ENCODE peak calls at places on chromosome 11, in seven cellular contexts. One of them, this sample, is unnamed.

GRCh38 chr11:33062137-33062536 is 22.8 kb downstream of the TCP11L1 start:
- DNase-seq in stimulated activated CD8-positive, alpha-beta memory T cell treated with anti-CD3 and anti-CD28 coated beads, Interleukin-12 subunit alpha, Interleukin-12 subunit beta, amount 100 ng/mL, for 1 hour: no peak
- DNase-seq in colonic mucosa: no peak
- DNase-seq in NCI-H1092 treated with DMSO at 0.1 percent for 48 hours: no peak
- DNase-seq in stimulated activated CD4-positive, alpha-beta T cell treated with anti-CD3 and anti-CD28 coated beads, TNF-alpha, amount 100 ng/mL, for 1 hour: no peak
- DNase-seq in Calu3: no peak
- DNase-seq in T47D: no peak
- DNase-seq in this sample: no peak

GRCh38 chr11:76698321-76699043 is 27.9 kb upstream of the LRRC32 start:
- DNase-seq in T47D: peak
- DNase-seq in stimulated activated CD8-positive, alpha-beta memory T cell treated with anti-CD3 and anti-CD28 coated beads, Interleukin-12 subunit alpha, Interleukin-12 subunit beta, amount 100 ng/mL, for 1 hour: no peak
- DNase-seq in stimulated activated CD4-positive, alpha-beta T cell treated with anti-CD3 and anti-CD28 coated beads, TNF-alpha, amount 100 ng/mL, for 1 hour: no peak
- DNase-seq in colonic mucosa: no peak
- DNase-seq in Calu3: no peak
- DNase-seq in NCI-H1092 treated with DMSO at 0.1 percent for 48 hours: no peak
- DNase-seq in this sample: no peak

GRCh38 chr11:67524480-67524808 is 1.2 kb upstream of the CABP2 start:
- DNase-seq in stimulated activated CD8-positive, alpha-beta memory T cell treated with anti-CD3 and anti-CD28 coated beads, Interleukin-12 subunit alpha, Interleukin-12 subunit beta, amount 100 ng/mL, for 1 hour: no peak
- DNase-seq in colonic mucosa: no peak
- DNase-seq in Calu3: no peak
- DNase-seq in stimulated activated CD4-positive, alpha-beta T cell treated with anti-CD3 and anti-CD28 coated beads, TNF-alpha, amount 100 ng/mL, for 1 hour: no peak
- DNase-seq in NCI-H1092 treated with DMSO at 0.1 percent for 48 hours: no peak
- DNase-seq in T47D: no peak
- DNase-seq in this sample: no peak

GRCh38 chr11:35272391-35272821 is 133.4 kb downstream of the CD44 start:
- DNase-seq in Calu3: no peak
- DNase-seq in colonic mucosa: no peak
- DNase-seq in T47D: no peak
- DNase-seq in stimulated activated CD8-positive, alpha-beta memory T cell treated with anti-CD3 and anti-CD28 coated beads, Interleukin-12 subunit alpha, Interleukin-12 subunit beta, amount 100 ng/mL, for 1 hour: peak
- DNase-seq in stimulated activated CD4-positive, alpha-beta T cell treated with anti-CD3 and anti-CD28 coated beads, TNF-alpha, amount 100 ng/mL, for 1 hour: no peak
- DNase-seq in NCI-H1092 treated with DMSO at 0.1 percent for 48 hours: no peak
- DNase-seq in this sample: no peak

GRCh38 chr11:17386331-17387084 is 2.0 kb downstream of the KCNJ11 start:
- DNase-seq in Calu3: peak
- DNase-seq in stimulated activated CD8-positive, alpha-beta memory T cell treated with anti-CD3 and anti-CD28 coated beads, Interleukin-12 subunit alpha, Interleukin-12 subunit beta, amount 100 ng/mL, for 1 hour: no peak
- DNase-seq in stimulated activated CD4-positive, alpha-beta T cell treated with anti-CD3 and anti-CD28 coated beads, TNF-alpha, amount 100 ng/mL, for 1 hour: no peak
- DNase-seq in T47D: peak
- DNase-seq in NCI-H1092 treated with DMSO at 0.1 percent for 48 hours: peak
- DNase-seq in colonic mucosa: peak
- DNase-seq in this sample: no peak

GRCh38 chr11:10906521-10906920 is 48.7 kb upstream of the ZBED5 start:
- DNase-seq in T47D: peak
- DNase-seq in colonic mucosa: no peak
- DNase-seq in NCI-H1092 treated with DMSO at 0.1 percent for 48 hours: no peak
- DNase-seq in stimulated activated CD8-positive, alpha-beta memory T cell treated with anti-CD3 and anti-CD28 coated beads, Interleukin-12 subunit alpha, Interleukin-12 subunit beta, amount 100 ng/mL, for 1 hour: no peak
- DNase-seq in Calu3: no peak
- DNase-seq in stimulated activated CD4-positive, alpha-beta T cell treated with anti-CD3 and anti-CD28 coated beads, TNF-alpha, amount 100 ng/mL, for 1 hour: no peak
- DNase-seq in this sample: no peak

GRCh38 chr11:93225642-93226041 is 27.9 kb upstream of the SLC36A4 start:
- DNase-seq in stimulated activated CD4-positive, alpha-beta T cell treated with anti-CD3 and anti-CD28 coated beads, TNF-alpha, amount 100 ng/mL, for 1 hour: no peak
- DNase-seq in NCI-H1092 treated with DMSO at 0.1 percent for 48 hours: peak
- DNase-seq in T47D: peak
- DNase-seq in stimulated activated CD8-positive, alpha-beta memory T cell treated with anti-CD3 and anti-CD28 coated beads, Interleukin-12 subunit alpha, Interleukin-12 subunit beta, amount 100 ng/mL, for 1 hour: no peak
- DNase-seq in colonic mucosa: no peak
- DNase-seq in Calu3: no peak
- DNase-seq in this sample: no peak

GRCh38 chr11:12266943-12267342 is 110.4 kb upstream of the PARVA start:
- DNase-seq in stimulated activated CD8-positive, alpha-beta memory T cell treated with anti-CD3 and anti-CD28 coated beads, Interleukin-12 subunit alpha, Interleukin-12 subunit beta, amount 100 ng/mL, for 1 hour: no peak
- DNase-seq in stimulated activated CD4-positive, alpha-beta T cell treated with anti-CD3 and anti-CD28 coated beads, TNF-alpha, amount 100 ng/mL, for 1 hour: no peak
- DNase-seq in NCI-H1092 treated with DMSO at 0.1 percent for 48 hours: no peak
- DNase-seq in T47D: no peak
- DNase-seq in colonic mucosa: no peak
- DNase-seq in Calu3: no peak
- DNase-seq in this sample: no peak

GRCh38 chr11:45045692-45046471 is 95.2 kb upstream of the TP53I11 start:
- DNase-seq in NCI-H1092 treated with DMSO at 0.1 percent for 48 hours: no peak
- DNase-seq in stimulated activated CD4-positive, alpha-beta T cell treated with anti-CD3 and anti-CD28 coated beads, TNF-alpha, amount 100 ng/mL, for 1 hour: no peak
- DNase-seq in colonic mucosa: no peak
- DNase-seq in T47D: peak
- DNase-seq in stimulated activated CD8-positive, alpha-beta memory T cell treated with anti-CD3 and anti-CD28 coated beads, Interleukin-12 subunit alpha, Interleukin-12 subunit beta, amount 100 ng/mL, for 1 hour: no peak
- DNase-seq in Calu3: peak
- DNase-seq in this sample: no peak

GRCh38 chr11:119730789-119731386 is 1.9 kb upstream of the NECTIN1 start:
- DNase-seq in NCI-H1092 treated with DMSO at 0.1 percent for 48 hours: no peak
- DNase-seq in stimulated activated CD8-positive, alpha-beta memory T cell treated with anti-CD3 and anti-CD28 coated beads, Interleukin-12 subunit alpha, Interleukin-12 subunit beta, amount 100 ng/mL, for 1 hour: no peak
- DNase-seq in colonic mucosa: no peak
- DNase-seq in Calu3: no peak
- DNase-seq in stimulated activated CD4-positive, alpha-beta T cell treated with anti-CD3 and anti-CD28 coated beads, TNF-alpha, amount 100 ng/mL, for 1 hour: no peak
- DNase-seq in T47D: no peak
- DNase-seq in this sample: no peak

GRCh38 chr11:26244207-26244606 is 87.7 kb upstream of the ANO3 start:
- DNase-seq in Calu3: no peak
- DNase-seq in colonic mucosa: no peak
- DNase-seq in T47D: no peak
- DNase-seq in stimulated activated CD4-positive, alpha-beta T cell treated with anti-CD3 and anti-CD28 coated beads, TNF-alpha, amount 100 ng/mL, for 1 hour: no peak
- DNase-seq in NCI-H1092 treated with DMSO at 0.1 percent for 48 hours: no peak
- DNase-seq in stimulated activated CD8-positive, alpha-beta memory T cell treated with anti-CD3 and anti-CD28 coated beads, Interleukin-12 subunit alpha, Interleukin-12 subunit beta, amount 100 ng/mL, for 1 hour: no peak
- DNase-seq in this sample: no peak

GRCh38 chr11:64638829-64639228 is 47.8 kb downstream of the SLC22A12 start:
- DNase-seq in stimulated activated CD4-positive, alpha-beta T cell treated with anti-CD3 and anti-CD28 coated beads, TNF-alpha, amount 100 ng/mL, for 1 hour: no peak
- DNase-seq in stimulated activated CD8-positive, alpha-beta memory T cell treated with anti-CD3 and anti-CD28 coated beads, Interleukin-12 subunit alpha, Interleukin-12 subunit beta, amount 100 ng/mL, for 1 hour: no peak
- DNase-seq in colonic mucosa: no peak
- DNase-seq in T47D: no peak
- DNase-seq in Calu3: no peak
- DNase-seq in NCI-H1092 treated with DMSO at 0.1 percent for 48 hours: no peak
- DNase-seq in this sample: no peak

GRCh38 chr11:37946155-37946766 is 1348.2 kb upstream of the RAG2 start:
- DNase-seq in T47D: peak
- DNase-seq in Calu3: peak
- DNase-seq in NCI-H1092 treated with DMSO at 0.1 percent for 48 hours: no peak
- DNase-seq in stimulated activated CD4-positive, alpha-beta T cell treated with anti-CD3 and anti-CD28 coated beads, TNF-alpha, amount 100 ng/mL, for 1 hour: no peak
- DNase-seq in colonic mucosa: peak
- DNase-seq in stimulated activated CD8-positive, alpha-beta memory T cell treated with anti-CD3 and anti-CD28 coated beads, Interleukin-12 subunit alpha, Interleukin-12 subunit beta, amount 100 ng/mL, for 1 hour: no peak
- DNase-seq in this sample: no peak

GRCh38 chr11:103542851-103543250 is 433.6 kb downstream of the DYNC2H1 start:
- DNase-seq in Calu3: no peak
- DNase-seq in NCI-H1092 treated with DMSO at 0.1 percent for 48 hours: no peak
- DNase-seq in stimulated activated CD4-positive, alpha-beta T cell treated with anti-CD3 and anti-CD28 coated beads, TNF-alpha, amount 100 ng/mL, for 1 hour: no peak
- DNase-seq in stimulated activated CD8-positive, alpha-beta memory T cell treated with anti-CD3 and anti-CD28 coated beads, Interleukin-12 subunit alpha, Interleukin-12 subunit beta, amount 100 ng/mL, for 1 hour: no peak
- DNase-seq in colonic mucosa: no peak
- DNase-seq in T47D: no peak
- DNase-seq in this sample: no peak

GRCh38 chr11:62922653-62923371 is 1.6 kb upstream of the CHRM1 start:
- DNase-seq in stimulated activated CD8-positive, alpha-beta memory T cell treated with anti-CD3 and anti-CD28 coated beads, Interleukin-12 subunit alpha, Interleukin-12 subunit beta, amount 100 ng/mL, for 1 hour: no peak
- DNase-seq in NCI-H1092 treated with DMSO at 0.1 percent for 48 hours: no peak
- DNase-seq in colonic mucosa: no peak
- DNase-seq in stimulated activated CD4-positive, alpha-beta T cell treated with anti-CD3 and anti-CD28 coated beads, TNF-alpha, amount 100 ng/mL, for 1 hour: no peak
- DNase-seq in T47D: peak
- DNase-seq in Calu3: no peak
- DNase-seq in this sample: no peak

GRCh38 chr11:73395297-73396208 is 19.4 kb downstream of the RELT start:
- DNase-seq in Calu3: no peak
- DNase-seq in NCI-H1092 treated with DMSO at 0.1 percent for 48 hours: no peak
- DNase-seq in stimulated activated CD4-positive, alpha-beta T cell treated with anti-CD3 and anti-CD28 coated beads, TNF-alpha, amount 100 ng/mL, for 1 hour: no peak
- DNase-seq in T47D: no peak
- DNase-seq in colonic mucosa: no peak
- DNase-seq in stimulated activated CD8-positive, alpha-beta memory T cell treated with anti-CD3 and anti-CD28 coated beads, Interleukin-12 subunit alpha, Interleukin-12 subunit beta, amount 100 ng/mL, for 1 hour: no peak
- DNase-seq in this sample: no peak

GRCh38 chr11:15720460-15720859 is 605.7 kb downstream of the INSC start:
- DNase-seq in stimulated activated CD8-positive, alpha-beta memory T cell treated with anti-CD3 and anti-CD28 coated beads, Interleukin-12 subunit alpha, Interleukin-12 subunit beta, amount 100 ng/mL, for 1 hour: no peak
- DNase-seq in T47D: no peak
- DNase-seq in stimulated activated CD4-positive, alpha-beta T cell treated with anti-CD3 and anti-CD28 coated beads, TNF-alpha, amount 100 ng/mL, for 1 hour: no peak
- DNase-seq in Calu3: no peak
- DNase-seq in colonic mucosa: no peak
- DNase-seq in NCI-H1092 treated with DMSO at 0.1 percent for 48 hours: no peak
- DNase-seq in this sample: no peak

GRCh38 chr11:18066626-18067025 is 20.6 kb upstream of the TPH1 start:
- DNase-seq in Calu3: no peak
- DNase-seq in T47D: no peak
- DNase-seq in NCI-H1092 treated with DMSO at 0.1 percent for 48 hours: no peak
- DNase-seq in stimulated activated CD4-positive, alpha-beta T cell treated with anti-CD3 and anti-CD28 coated beads, TNF-alpha, amount 100 ng/mL, for 1 hour: no peak
- DNase-seq in stimulated activated CD8-positive, alpha-beta memory T cell treated with anti-CD3 and anti-CD28 coated beads, Interleukin-12 subunit alpha, Interleukin-12 subunit beta, amount 100 ng/mL, for 1 hour: no peak
- DNase-seq in colonic mucosa: no peak
- DNase-seq in this sample: no peak

GRCh38 chr11:72039108-72039850 is 40.6 kb downstream of the IL18BP start:
- DNase-seq in colonic mucosa: peak
- DNase-seq in stimulated activated CD4-positive, alpha-beta T cell treated with anti-CD3 and anti-CD28 coated beads, TNF-alpha, amount 100 ng/mL, for 1 hour: no peak
- DNase-seq in NCI-H1092 treated with DMSO at 0.1 percent for 48 hours: no peak
- DNase-seq in stimulated activated CD8-positive, alpha-beta memory T cell treated with anti-CD3 and anti-CD28 coated beads, Interleukin-12 subunit alpha, Interleukin-12 subunit beta, amount 100 ng/mL, for 1 hour: no peak
- DNase-seq in Calu3: no peak
- DNase-seq in T47D: no peak
- DNase-seq in this sample: peak

GRCh38 chr11:61120865-61121831 is 18.9 kb downstream of the CD5 start:
- DNase-seq in stimulated activated CD8-positive, alpha-beta memory T cell treated with anti-CD3 and anti-CD28 coated beads, Interleukin-12 subunit alpha, Interleukin-12 subunit beta, amount 100 ng/mL, for 1 hour: peak
- DNase-seq in NCI-H1092 treated with DMSO at 0.1 percent for 48 hours: no peak
- DNase-seq in T47D: no peak
- DNase-seq in stimulated activated CD4-positive, alpha-beta T cell treated with anti-CD3 and anti-CD28 coated beads, TNF-alpha, amount 100 ng/mL, for 1 hour: no peak
- DNase-seq in Calu3: no peak
- DNase-seq in colonic mucosa: peak
- DNase-seq in this sample: no peak

GRCh38 chr11:112520293-112520692 is 259.6 kb upstream of the PLET1 start:
- DNase-seq in stimulated activated CD4-positive, alpha-beta T cell treated with anti-CD3 and anti-CD28 coated beads, TNF-alpha, amount 100 ng/mL, for 1 hour: no peak
- DNase-seq in stimulated activated CD8-positive, alpha-beta memory T cell treated with anti-CD3 and anti-CD28 coated beads, Interleukin-12 subunit alpha, Interleukin-12 subunit beta, amount 100 ng/mL, for 1 hour: no peak
- DNase-seq in NCI-H1092 treated with DMSO at 0.1 percent for 48 hours: no peak
- DNase-seq in T47D: no peak
- DNase-seq in colonic mucosa: no peak
- DNase-seq in Calu3: no peak
- DNase-seq in this sample: no peak

GRCh38 chr11:75272821-75273301 is 32.3 kb downstream of the TPBGL start:
- DNase-seq in T47D: no peak
- DNase-seq in colonic mucosa: no peak
- DNase-seq in Calu3: no peak
- DNase-seq in stimulated activated CD4-positive, alpha-beta T cell treated with anti-CD3 and anti-CD28 coated beads, TNF-alpha, amount 100 ng/mL, for 1 hour: no peak
- DNase-seq in NCI-H1092 treated with DMSO at 0.1 percent for 48 hours: no peak
- DNase-seq in stimulated activated CD8-positive, alpha-beta memory T cell treated with anti-CD3 and anti-CD28 coated beads, Interleukin-12 subunit alpha, Interleukin-12 subunit beta, amount 100 ng/mL, for 1 hour: no peak
- DNase-seq in this sample: no peak

GRCh38 chr11:112587664-112588063 is 327.0 kb upstream of the PLET1 start:
- DNase-seq in stimulated activated CD8-positive, alpha-beta memory T cell treated with anti-CD3 and anti-CD28 coated beads, Interleukin-12 subunit alpha, Interleukin-12 subunit beta, amount 100 ng/mL, for 1 hour: no peak
- DNase-seq in T47D: no peak
- DNase-seq in colonic mucosa: no peak
- DNase-seq in NCI-H1092 treated with DMSO at 0.1 percent for 48 hours: no peak
- DNase-seq in Calu3: no peak
- DNase-seq in stimulated activated CD4-positive, alpha-beta T cell treated with anti-CD3 and anti-CD28 coated beads, TNF-alpha, amount 100 ng/mL, for 1 hour: no peak
- DNase-seq in this sample: no peak

GRCh38 chr11:2590131-2590950 is 109.5 kb downstream of the KCNQ1OT1 start:
- DNase-seq in colonic mucosa: no peak
- DNase-seq in Calu3: no peak
- DNase-seq in T47D: no peak
- DNase-seq in stimulated activated CD8-positive, alpha-beta memory T cell treated with anti-CD3 and anti-CD28 coated beads, Interleukin-12 subunit alpha, Interleukin-12 subunit beta, amount 100 ng/mL, for 1 hour: no peak
- DNase-seq in stimulated activated CD4-positive, alpha-beta T cell treated with anti-CD3 and anti-CD28 coated beads, TNF-alpha, amount 100 ng/mL, for 1 hour: no peak
- DNase-seq in NCI-H1092 treated with DMSO at 0.1 percent for 48 hours: no peak
- DNase-seq in this sample: no peak

GRCh38 chr11:45468265-45468856 is 182.2 kb upstream of the SYT13 start:
- DNase-seq in colonic mucosa: no peak
- DNase-seq in stimulated activated CD8-positive, alpha-beta memory T cell treated with anti-CD3 and anti-CD28 coated beads, Interleukin-12 subunit alpha, Interleukin-12 subunit beta, amount 100 ng/mL, for 1 hour: no peak
- DNase-seq in NCI-H1092 treated with DMSO at 0.1 percent for 48 hours: no peak
- DNase-seq in T47D: no peak
- DNase-seq in Calu3: no peak
- DNase-seq in stimulated activated CD4-positive, alpha-beta T cell treated with anti-CD3 and anti-CD28 coated beads, TNF-alpha, amount 100 ng/mL, for 1 hour: no peak
- DNase-seq in this sample: no peak